ENCODE peak calls at places on chromosomes 7 and 10, in ten cellular contexts. M is GM12864, O is cardiac fibroblast, P is foreskin fibroblast, F is IMR-90, K is lung, L is lower leg skin, Z is HepG2, T is psoas muscle, D is cardiac muscle cell. B is an unnamed sample.

GRCh38 chr10:117541909-117542705 is 439 bp upstream of the EMX2 start:
- DNase-seq in T (peak), K (no peak), M (no peak), L (peak), O (peak), Z (no peak), D (peak), P (peak), F (peak), B (peak)

GRCh38 chr7:39659356-39660013 is 36.1 kb downstream of the RALA start:
- DNase-seq in K (no peak), D (no peak), M (no peak), Z (no peak), T (no peak), L (no peak), P (peak), F (peak), O (no peak), B (no peak)

GRCh38 chr10:128864554-128865300 is 602.3 kb upstream of the MGMT start:
- DNase-seq in P (no peak), L (peak), Z (no peak), K (peak), M (no peak), D (no peak), T (no peak), F (no peak), O (no peak), B (no peak)

GRCh38 chr10:79243211-79244067 is 103.8 kb upstream of the PPIF start:
- DNase-seq in Z (no peak), D (peak), K (no peak), L (no peak), O (no peak), P (peak), T (peak), M (no peak), F (no peak), B (peak)

GRCh38 chr7:2577914-2578680 is 19.3 kb downstream of the IQCE start:
- DNase-seq in L (no peak), M (no peak), Z (no peak), T (no peak), D (no peak), O (no peak), F (no peak), P (no peak), K (no peak), B (no peak)

GRCh38 chr10:121553861-121554264 is 44.4 kb downstream of the FGFR2 start:
- DNase-seq in M (no peak), O (no peak), P (no peak), F (no peak), T (no peak), L (peak), K (no peak), Z (no peak), D (no peak), B (no peak)

GRCh38 chr10:97015199-97015693 is 170.5 kb downstream of the SLIT1 start:
- DNase-seq in O (no peak), D (no peak), Z (no peak), F (no peak), T (no peak), P (no peak), L (no peak), M (no peak), K (no peak), B (no peak)

GRCh38 chr7:157464971-157465481 is 128.2 kb downstream of the DNAJB6 start:
- DNase-seq in F (no peak), D (no peak), Z (no peak), L (no peak), P (no peak), K (no peak), T (no peak), M (no peak), O (no peak), B (no peak)

GRCh38 chr10:97849491-97850402 is at the start of gene GOLGA7B:
- DNase-seq in M (no peak), T (no peak), P (peak), F (peak), K (no peak), O (no peak), Z (peak), L (no peak), D (peak), B (peak)

GRCh38 chr10:47458466-47459154 is 25.3 kb downstream of the ANXA8 start:
- DNase-seq in F (peak), M (no peak), L (peak), P (peak), Z (no peak), T (no peak), D (no peak), O (peak), K (no peak), B (no peak)

GRCh38 chr7:116392806-116393205 is 106.7 kb upstream of the CAV2 start:
- DNase-seq in Z (no peak), F (no peak), L (no peak), O (no peak), M (no peak), K (no peak), P (no peak), D (no peak), T (no peak), B (no peak)

GRCh38 chr7:23000597-23001360 is 13.2 kb downstream of the HYCC1 start:
- DNase-seq in K (no peak), Z (no peak), O (peak), P (peak), L (no peak), T (no peak), M (no peak), D (no peak), F (no peak), B (no peak)

GRCh38 chr10:24723788-24724380 is at the start of gene ARHGAP21:
- DNase-seq in T (peak), Z (no peak), L (peak), K (peak), P (peak), D (peak), O (peak), M (no peak), F (peak), B (peak)
- TF ChIP-seq CTCF in T (no peak), Z (no peak), L (no peak), K (no peak), P (no peak), D (peak), O (no peak), M (peak), F (no peak), B (no peak)

GRCh38 chr7:132557489-132558044 is 18.7 kb downstream of the PLXNA4 start:
- DNase-seq in F (no peak), M (no peak), L (no peak), Z (no peak), D (no peak), O (peak), P (no peak), K (no peak), T (no peak), B (no peak)

GRCh38 chr7:132553031-132553430 is 23.2 kb downstream of the PLXNA4 start:
- DNase-seq in K (no peak), D (no peak), O (no peak), M (no peak), L (no peak), Z (no peak), P (no peak), F (no peak), T (no peak), B (no peak)

GRCh38 chr7:132551928-132552327 is 24.3 kb downstream of the PLXNA4 start:
- DNase-seq in Z (no peak), K (no peak), L (no peak), T (no peak), D (no peak), M (no peak), P (no peak), F (no peak), O (no peak), B (no peak)

GRCh38 chr7:132558815-132559214 is 17.5 kb downstream of the PLXNA4 start:
- DNase-seq in L (no peak), D (no peak), Z (no peak), F (no peak), O (no peak), P (no peak), M (no peak), K (no peak), T (no peak), B (no peak)

GRCh38 chr7:132554446-132554845 is 21.8 kb downstream of the PLXNA4 start:
- DNase-seq in Z (no peak), F (no peak), M (no peak), L (no peak), P (no peak), D (no peak), O (no peak), T (no peak), K (no peak), B (no peak)
- H3K4me3 ChIP-seq in Z (no peak), F (no peak), M (no peak), L (no peak), P (no peak), D (no peak), O (no peak), T (no peak), K (no peak), B (no peak)

DNA sequence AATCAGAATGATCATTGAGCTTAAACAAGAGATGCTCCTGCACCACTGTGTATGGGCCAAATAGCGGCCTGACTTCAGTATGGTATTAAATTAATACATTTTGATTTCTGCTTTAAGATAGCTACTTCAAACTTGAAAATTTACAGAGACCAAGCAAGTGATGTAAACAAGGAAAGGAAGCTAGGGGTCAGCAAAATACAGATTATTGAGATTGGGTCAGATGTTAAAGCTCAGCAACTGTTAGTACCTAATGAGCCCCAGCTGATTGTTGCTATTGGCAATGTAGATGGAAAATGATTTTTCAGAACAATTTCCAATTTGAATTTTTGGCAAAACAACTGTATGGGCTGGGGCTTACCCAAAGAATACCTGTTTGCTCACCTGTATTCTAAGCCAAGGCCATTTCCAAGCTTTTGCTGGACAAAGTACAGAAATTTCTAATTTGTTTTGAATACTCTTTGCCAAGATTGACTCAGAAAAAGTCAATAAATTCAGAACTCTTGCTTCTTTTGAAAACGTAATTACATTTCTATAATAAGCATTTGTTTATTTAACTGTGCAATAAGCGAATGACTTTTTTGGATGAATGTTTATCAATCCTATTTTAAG is 23.0 kb upstream of the DLD start:
- DNase-seq in M (no peak), O (no peak), D (no peak), K (no peak), Z (no peak), L (no peak), P (no peak), F (no peak), T (no peak), B (no peak)
- TF ChIP-seq CTCF in M (no peak), O (no peak), D (no peak), K (no peak), Z (no peak), L (no peak), P (no peak), F (no peak), T (no peak), B (no peak)

GRCh38 chr7:4629287-4629905 is 52.7 kb upstream of the FOXK1 start:
- DNase-seq in O (no peak), K (no peak), T (no peak), F (no peak), P (no peak), Z (no peak), L (no peak), D (no peak), M (no peak), B (no peak)

GRCh38 chr7:4634166-4634565 is 47.9 kb upstream of the FOXK1 start:
- DNase-seq in M (no peak), D (no peak), T (no peak), Z (no peak), K (no peak), P (no peak), O (peak), F (no peak), L (no peak), B (no peak)

GRCh38 chr7:4631021-4631663 is 51.0 kb upstream of the FOXK1 start:
- DNase-seq in F (no peak), D (no peak), M (no peak), T (no peak), L (no peak), P (no peak), K (no peak), Z (no peak), O (no peak), B (no peak)

GRCh38 chr7:4633012-4633411 is 49.1 kb upstream of the FOXK1 start:
- DNase-seq in D (no peak), T (no peak), O (peak), P (peak), M (no peak), K (no peak), F (peak), Z (peak), L (no peak), B (no peak)

DNA sequence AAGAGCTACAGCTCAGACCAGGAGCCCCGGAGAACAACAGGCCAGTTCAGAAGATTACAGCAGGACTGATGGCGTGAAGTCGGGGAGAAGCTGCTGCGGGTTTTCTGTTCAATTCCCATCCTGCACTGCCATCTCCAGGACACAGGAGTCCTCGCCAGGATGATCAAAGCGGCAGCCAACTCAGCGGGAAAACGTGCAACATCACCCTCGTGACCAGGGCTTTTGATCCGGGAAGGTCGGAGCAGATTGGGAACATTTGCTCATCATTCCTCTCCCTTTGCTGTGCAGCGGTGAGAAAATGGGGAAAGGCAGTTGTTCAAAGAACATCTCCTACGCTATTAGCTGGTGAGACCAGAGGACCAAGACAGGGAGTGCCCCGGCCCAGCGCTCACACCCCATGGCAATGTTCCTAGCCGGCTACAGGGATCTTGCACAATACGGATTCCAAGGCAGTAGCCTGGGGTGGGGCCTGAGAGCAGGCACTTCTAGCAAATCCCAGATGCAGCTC is 50.4 kb upstream of the FOXK1 start:
- DNase-seq in M (no peak), P (peak), D (peak), O (peak), L (peak), Z (peak), T (peak), K (peak), F (peak), B (peak)
- H3K4me3 ChIP-seq in M (no peak), P (peak), D (no peak), O (peak), L (no peak), Z (peak), T (peak), K (no peak), F (peak), B (no peak)